ENCODE peak calls at places on chromosome 16, in six cellular contexts. One of them, this sample, is unnamed.

GRCh38 chr16:13390093-13390985 is 488.9 kb downstream of the SHISA9 start:
- DNase-seq in PC-3: no peak
- DNase-seq in neural progenitor cell: no peak
- DNase-seq in HCT116: no peak
- DNase-seq in hepatocyte: no peak
- DNase-seq in OCI-LY7: peak
- DNase-seq in this sample: no peak

GRCh38 chr16:56708821-56709685 is 20.9 kb upstream of the NUP93 start:
- DNase-seq in PC-3: no peak
- DNase-seq in neural progenitor cell: no peak
- DNase-seq in HCT116: no peak
- DNase-seq in hepatocyte: no peak
- DNase-seq in OCI-LY7: peak
- DNase-seq in this sample: no peak

GRCh38 chr16:53022374-53022773 is 30.3 kb downstream of the CHD9NB start:
- DNase-seq in PC-3: peak
- DNase-seq in neural progenitor cell: peak
- DNase-seq in HCT116: peak
- DNase-seq in hepatocyte: peak
- DNase-seq in OCI-LY7: peak
- DNase-seq in this sample: no peak

GRCh38 chr16:26599786-26600107 is 467.0 kb upstream of the C16orf82 start:
- DNase-seq in PC-3: no peak
- DNase-seq in neural progenitor cell: no peak
- DNase-seq in HCT116: no peak
- DNase-seq in hepatocyte: no peak
- DNase-seq in OCI-LY7: no peak
- DNase-seq in this sample: no peak

GRCh38 chr16:89395150-89396142 is 94.9 kb downstream of the ANKRD11 start:
- DNase-seq in PC-3: peak
- DNase-seq in neural progenitor cell: peak
- DNase-seq in HCT116: no peak
- DNase-seq in hepatocyte: peak
- DNase-seq in OCI-LY7: no peak
- DNase-seq in this sample: no peak

GRCh38 chr16:64136314-64136713 is 985.5 kb downstream of the CDH11 start:
- DNase-seq in PC-3: no peak
- DNase-seq in neural progenitor cell: no peak
- DNase-seq in HCT116: no peak
- DNase-seq in hepatocyte: no peak
- DNase-seq in OCI-LY7: no peak
- DNase-seq in this sample: no peak

GRCh38 chr16:49200223-49200820 is 81.3 kb downstream of the CBLN1 start:
- DNase-seq in PC-3: no peak
- DNase-seq in neural progenitor cell: no peak
- DNase-seq in HCT116: no peak
- DNase-seq in hepatocyte: no peak
- DNase-seq in OCI-LY7: no peak
- DNase-seq in this sample: no peak

GRCh38 chr16:57997176-57997527 is 3.3 kb downstream of the ZNF319 start:
- DNase-seq in PC-3: no peak
- DNase-seq in neural progenitor cell: no peak
- DNase-seq in HCT116: no peak
- DNase-seq in hepatocyte: no peak
- DNase-seq in OCI-LY7: no peak
- DNase-seq in this sample: no peak

GRCh38 chr16:9434659-9435058 is 343.2 kb downstream of the HAPSTR1 start:
- DNase-seq in PC-3: no peak
- DNase-seq in neural progenitor cell: no peak
- DNase-seq in HCT116: no peak
- DNase-seq in hepatocyte: no peak
- DNase-seq in OCI-LY7: no peak
- DNase-seq in this sample: no peak

GRCh38 chr16:83110221-83110768 is 483.5 kb downstream of the CDH13 start:
- DNase-seq in PC-3: no peak
- DNase-seq in neural progenitor cell: no peak
- DNase-seq in HCT116: no peak
- DNase-seq in hepatocyte: no peak
- DNase-seq in OCI-LY7: no peak
- DNase-seq in this sample: no peak

GRCh38 chr16:29973384-29974246 is at the start of gene TAOK2:
- DNase-seq in PC-3: peak
- DNase-seq in neural progenitor cell: peak
- DNase-seq in HCT116: peak
- DNase-seq in hepatocyte: peak
- DNase-seq in OCI-LY7: peak
- DNase-seq in this sample: peak

GRCh38 chr16:9033125-9033830 is 58.2 kb upstream of the HAPSTR1 start:
- DNase-seq in PC-3: peak
- DNase-seq in neural progenitor cell: peak
- DNase-seq in HCT116: peak
- DNase-seq in hepatocyte: peak
- DNase-seq in OCI-LY7: peak
- DNase-seq in this sample: no peak

GRCh38 chr16:83826146-83826913 is 18.6 kb downstream of the HSBP1 start:
- DNase-seq in PC-3: peak
- DNase-seq in neural progenitor cell: peak
- DNase-seq in HCT116: peak
- DNase-seq in hepatocyte: peak
- DNase-seq in OCI-LY7: peak
- DNase-seq in this sample: peak

GRCh38 chr16:57620316-57621231 is 7.9 kb upstream of the ADGRG1 start:
- DNase-seq in PC-3: peak
- DNase-seq in neural progenitor cell: no peak
- DNase-seq in HCT116: no peak
- DNase-seq in hepatocyte: peak
- DNase-seq in OCI-LY7: no peak
- DNase-seq in this sample: no peak

GRCh38 chr16:86844691-86845090 is 266.3 kb downstream of the FOXL1 start:
- DNase-seq in PC-3: peak
- DNase-seq in neural progenitor cell: no peak
- DNase-seq in HCT116: no peak
- DNase-seq in hepatocyte: peak
- DNase-seq in OCI-LY7: no peak
- DNase-seq in this sample: no peak

DNA sequence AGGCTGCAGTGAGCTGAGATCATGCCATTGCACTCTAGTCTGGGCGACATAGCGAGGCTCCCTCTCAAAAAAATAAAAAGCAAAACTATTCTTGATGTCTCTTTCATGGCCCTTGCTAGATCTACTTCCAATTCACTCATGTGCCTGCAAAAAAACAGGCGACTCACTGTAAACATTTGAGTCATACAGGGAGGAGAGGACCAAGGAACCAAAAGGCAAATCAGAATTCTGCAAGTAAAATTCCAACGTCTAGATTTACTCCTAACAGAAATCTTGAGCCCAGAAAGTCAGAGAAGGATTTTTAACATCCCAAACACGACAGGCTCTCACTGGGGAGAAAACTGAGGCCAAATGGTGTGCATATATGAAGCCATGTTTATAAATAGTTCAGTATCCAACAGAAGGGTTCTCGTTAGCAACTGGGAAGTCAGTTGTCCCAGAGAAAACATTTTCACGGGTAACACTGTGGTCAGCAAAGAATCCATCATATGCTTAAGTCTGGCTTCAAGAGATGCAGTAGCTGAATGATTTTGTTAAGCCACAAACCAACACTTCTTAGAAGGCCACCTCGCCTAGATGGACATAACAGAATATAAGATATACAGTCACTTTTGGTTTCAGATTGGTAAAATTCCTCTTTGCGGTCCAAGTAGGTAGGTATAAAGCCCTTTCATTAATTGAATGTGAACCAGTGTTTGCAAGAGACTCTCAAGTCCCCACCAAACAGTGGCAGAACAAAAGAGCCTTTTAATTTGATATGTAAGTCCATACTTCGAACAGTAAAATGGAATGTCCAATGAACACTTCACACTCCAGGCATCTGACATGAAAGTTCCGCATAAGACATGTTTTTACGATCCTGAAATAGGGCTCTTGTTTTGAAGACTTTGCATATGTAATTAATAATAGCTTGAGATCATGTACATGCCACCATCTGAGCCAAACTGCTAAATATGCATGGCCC is 39.9 kb downstream of the LITAF start:
- DNase-seq in PC-3: peak
- DNase-seq in neural progenitor cell: no peak
- DNase-seq in HCT116: no peak
- DNase-seq in hepatocyte: no peak
- DNase-seq in OCI-LY7: no peak
- DNase-seq in this sample: no peak
- TF ChIP-seq EZH2phosphoT487 in PC-3: no peak
- TF ChIP-seq EZH2phosphoT487 in neural progenitor cell: no peak
- TF ChIP-seq EZH2phosphoT487 in HCT116: no peak
- TF ChIP-seq EZH2phosphoT487 in hepatocyte: no peak
- TF ChIP-seq EZH2phosphoT487 in OCI-LY7: no peak
- TF ChIP-seq EZH2phosphoT487 in this sample: no peak

GRCh38 chr16:554640-555413 is 5.4 kb upstream of the PRR35 start:
- DNase-seq in PC-3: no peak
- DNase-seq in neural progenitor cell: no peak
- DNase-seq in HCT116: no peak
- DNase-seq in hepatocyte: no peak
- DNase-seq in OCI-LY7: no peak
- DNase-seq in this sample: no peak
- H3K27ac ChIP-seq in PC-3: no peak
- H3K27ac ChIP-seq in neural progenitor cell: no peak
- H3K27ac ChIP-seq in HCT116: no peak
- H3K27ac ChIP-seq in hepatocyte: no peak
- H3K27ac ChIP-seq in OCI-LY7: no peak
- H3K27ac ChIP-seq in this sample: no peak

GRCh38 chr16:68286153-68287074 is 22.1 kb downstream of the SLC7A6 start:
- DNase-seq in PC-3: no peak
- DNase-seq in neural progenitor cell: no peak
- DNase-seq in HCT116: no peak
- DNase-seq in hepatocyte: no peak
- DNase-seq in OCI-LY7: peak
- DNase-seq in this sample: peak

GRCh38 chr16:68285683-68286082 is 21.4 kb downstream of the SLC7A6 start:
- DNase-seq in PC-3: no peak
- DNase-seq in neural progenitor cell: no peak
- DNase-seq in HCT116: no peak
- DNase-seq in hepatocyte: no peak
- DNase-seq in OCI-LY7: no peak
- DNase-seq in this sample: no peak

GRCh38 chr16:68289202-68289601 is 21.5 kb downstream of the SLC7A6OS start:
- DNase-seq in PC-3: no peak
- DNase-seq in neural progenitor cell: no peak
- DNase-seq in HCT116: no peak
- DNase-seq in hepatocyte: no peak
- DNase-seq in OCI-LY7: no peak
- DNase-seq in this sample: no peak

GRCh38 chr16:68288252-68288650 is 22.5 kb downstream of the SLC7A6OS start:
- DNase-seq in PC-3: no peak
- DNase-seq in neural progenitor cell: no peak
- DNase-seq in HCT116: no peak
- DNase-seq in hepatocyte: no peak
- DNase-seq in OCI-LY7: no peak
- DNase-seq in this sample: no peak

DNA sequence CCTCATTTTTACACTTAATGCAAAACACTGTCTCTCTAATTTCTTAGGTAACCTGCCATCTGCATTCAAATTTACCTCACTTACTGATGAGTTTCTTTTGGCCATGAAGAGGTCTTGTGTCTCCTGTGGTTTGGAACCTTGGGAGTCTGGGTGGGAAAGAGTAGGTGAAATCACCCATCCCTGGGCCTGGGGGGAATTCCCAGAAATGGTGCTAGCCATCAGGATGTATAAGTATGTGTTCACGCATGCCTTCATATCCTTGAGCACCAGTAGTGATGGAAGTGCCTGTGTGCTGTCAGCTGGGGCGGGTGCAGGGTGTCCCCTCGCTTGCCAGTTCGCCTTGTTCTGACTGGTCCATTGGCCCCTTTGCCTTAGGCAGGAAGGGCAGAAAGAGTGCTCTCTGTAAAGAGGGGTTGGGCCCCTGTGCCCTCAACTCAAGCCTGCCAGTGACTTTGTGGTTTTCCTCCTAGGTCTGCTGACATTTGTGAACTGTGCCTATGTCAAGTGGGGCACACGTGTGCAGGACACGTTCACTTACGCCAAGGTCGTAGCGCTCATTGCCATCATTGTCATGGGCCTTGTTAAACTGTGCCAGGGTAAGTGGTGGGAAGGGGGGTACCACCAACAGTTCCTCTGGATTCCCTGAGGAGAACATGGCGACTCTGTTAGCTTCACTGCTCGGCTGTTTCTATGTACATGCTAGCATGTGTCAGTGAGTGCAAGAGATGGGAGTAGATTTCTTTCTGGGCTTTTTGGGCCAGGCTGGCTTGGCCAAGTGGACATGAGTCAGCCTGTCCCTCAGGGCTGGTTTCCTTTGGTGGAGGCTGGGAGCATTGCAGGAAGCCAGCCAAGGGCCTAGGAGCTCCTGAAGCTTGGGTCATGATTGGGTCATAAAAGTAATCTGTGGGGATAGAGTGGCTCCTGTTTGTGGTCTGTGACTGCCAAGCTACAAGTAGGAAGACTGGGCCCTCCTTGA is 23.2 kb downstream of the SLC7A6OS start:
- DNase-seq in PC-3: peak
- DNase-seq in neural progenitor cell: no peak
- DNase-seq in HCT116: no peak
- DNase-seq in hepatocyte: no peak
- DNase-seq in OCI-LY7: no peak
- DNase-seq in this sample: no peak
- TF ChIP-seq EZH2phosphoT487 in PC-3: no peak
- TF ChIP-seq EZH2phosphoT487 in neural progenitor cell: no peak
- TF ChIP-seq EZH2phosphoT487 in HCT116: no peak
- TF ChIP-seq EZH2phosphoT487 in hepatocyte: no peak
- TF ChIP-seq EZH2phosphoT487 in OCI-LY7: no peak
- TF ChIP-seq EZH2phosphoT487 in this sample: no peak

DNA sequence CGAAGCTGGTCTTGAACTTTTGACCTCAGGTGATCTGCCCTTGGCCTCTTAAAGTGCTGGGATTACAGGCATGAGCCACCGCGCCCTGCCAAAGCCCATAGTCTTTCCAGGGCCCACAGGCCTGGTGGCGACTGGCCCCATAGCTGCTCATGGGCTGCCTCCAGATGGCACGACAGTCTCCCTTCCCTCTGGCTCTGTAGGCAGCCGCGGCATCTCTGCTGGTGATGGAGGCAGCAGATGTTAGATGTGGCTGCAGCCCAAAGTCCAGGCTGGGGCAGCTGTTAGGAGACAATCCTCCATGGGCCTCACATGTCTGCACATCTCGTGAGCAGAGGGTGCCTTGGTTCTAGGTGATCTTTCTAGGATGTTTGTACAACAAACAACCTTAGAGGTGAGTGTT is 69.7 kb upstream of the DNAJA2 start:
- DNase-seq in PC-3: no peak
- DNase-seq in neural progenitor cell: no peak
- DNase-seq in HCT116: no peak
- DNase-seq in hepatocyte: no peak
- DNase-seq in OCI-LY7: no peak
- DNase-seq in this sample: no peak
- H3K27ac ChIP-seq in PC-3: no peak
- H3K27ac ChIP-seq in neural progenitor cell: no peak
- H3K27ac ChIP-seq in HCT116: no peak
- H3K27ac ChIP-seq in hepatocyte: no peak
- H3K27ac ChIP-seq in OCI-LY7: no peak
- H3K27ac ChIP-seq in this sample: no peak

DNA sequence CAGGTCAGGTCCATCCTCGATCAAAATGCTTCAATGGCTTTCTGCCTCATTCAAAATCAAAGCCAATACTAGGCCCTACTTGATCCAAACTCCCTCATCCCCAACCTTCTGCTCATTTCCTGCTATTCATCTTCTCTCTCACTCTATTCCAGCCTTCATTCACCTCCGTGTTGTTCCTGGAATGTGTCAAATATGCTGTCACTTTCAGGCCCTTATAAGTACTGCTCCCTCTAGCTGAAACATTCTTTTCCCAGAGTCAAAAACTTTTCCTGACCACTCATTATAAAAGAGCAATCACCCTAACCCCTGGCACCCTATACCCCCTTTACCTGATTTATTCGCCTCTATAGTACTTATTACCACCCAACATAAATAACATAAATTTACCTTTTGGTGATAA is 303.7 kb upstream of the PMFBP1 start:
- DNase-seq in PC-3: no peak
- DNase-seq in neural progenitor cell: no peak
- DNase-seq in HCT116: no peak
- DNase-seq in hepatocyte: no peak
- DNase-seq in OCI-LY7: no peak
- DNase-seq in this sample: no peak
- TF ChIP-seq EZH2phosphoT487 in PC-3: no peak
- TF ChIP-seq EZH2phosphoT487 in neural progenitor cell: no peak
- TF ChIP-seq EZH2phosphoT487 in HCT116: no peak
- TF ChIP-seq EZH2phosphoT487 in hepatocyte: no peak
- TF ChIP-seq EZH2phosphoT487 in OCI-LY7: no peak
- TF ChIP-seq EZH2phosphoT487 in this sample: no peak